ENCODE peak calls at places on chromosomes 11 and 22, in ten cellular contexts. One of them, this sample, is unnamed. For H3K9me3, the result is how much of the 10 kb centered on the place peaks cover.

GRCh38 chr11:70026726-70027125 is 51.4 kb upstream of the ANO1 start:
- DNase-seq in pancreas: no peak
- DNase-seq in neuronal stem cell: no peak
- DNase-seq in CD4-positive, alpha-beta T cell: no peak
- DNase-seq in uterus: no peak
- DNase-seq in left ventricle myocardium inferior: no peak
- DNase-seq in tibial artery: no peak
- DNase-seq in upper lobe of right lung: no peak
- DNase-seq in naive thymus-derived CD4-positive, alpha-beta T cell: no peak
- DNase-seq in effector memory CD4-positive, alpha-beta T cell: no peak
- DNase-seq in this sample: peak

GRCh38 chr11:27626269-27626937 is 73.9 kb downstream of the BDNF start:
- DNase-seq in pancreas: no peak
- DNase-seq in neuronal stem cell: no peak
- DNase-seq in CD4-positive, alpha-beta T cell: no peak
- DNase-seq in uterus: no peak
- DNase-seq in left ventricle myocardium inferior: no peak
- DNase-seq in tibial artery: no peak
- DNase-seq in upper lobe of right lung: no peak
- DNase-seq in naive thymus-derived CD4-positive, alpha-beta T cell: no peak
- DNase-seq in effector memory CD4-positive, alpha-beta T cell: no peak
- DNase-seq in this sample: no peak

GRCh38 chr11:75867778-75868374 is 52.9 kb downstream of the UVRAG start:
- DNase-seq in pancreas: no peak
- DNase-seq in neuronal stem cell: peak
- DNase-seq in CD4-positive, alpha-beta T cell: no peak
- DNase-seq in uterus: no peak
- DNase-seq in left ventricle myocardium inferior: no peak
- DNase-seq in tibial artery: no peak
- DNase-seq in upper lobe of right lung: no peak
- DNase-seq in naive thymus-derived CD4-positive, alpha-beta T cell: peak
- DNase-seq in effector memory CD4-positive, alpha-beta T cell: no peak
- DNase-seq in this sample: no peak

GRCh38 chr22:37664249-37665101 is 6.0 kb downstream of the PDXP start:
- DNase-seq in pancreas: peak
- DNase-seq in neuronal stem cell: no peak
- DNase-seq in CD4-positive, alpha-beta T cell: no peak
- DNase-seq in uterus: no peak
- DNase-seq in left ventricle myocardium inferior: no peak
- DNase-seq in tibial artery: no peak
- DNase-seq in upper lobe of right lung: no peak
- DNase-seq in naive thymus-derived CD4-positive, alpha-beta T cell: no peak
- DNase-seq in effector memory CD4-positive, alpha-beta T cell: no peak
- DNase-seq in this sample: no peak

GRCh38 chr11:113638378-113638777 is 67.7 kb downstream of the TMPRSS5 start:
- DNase-seq in pancreas: no peak
- DNase-seq in neuronal stem cell: no peak
- DNase-seq in CD4-positive, alpha-beta T cell: no peak
- DNase-seq in uterus: no peak
- DNase-seq in left ventricle myocardium inferior: no peak
- DNase-seq in tibial artery: no peak
- DNase-seq in upper lobe of right lung: no peak
- DNase-seq in naive thymus-derived CD4-positive, alpha-beta T cell: no peak
- DNase-seq in effector memory CD4-positive, alpha-beta T cell: no peak
- DNase-seq in this sample: no peak

GRCh38 chr11:24793479-24793878 is 296.6 kb downstream of the LUZP2 start:
- DNase-seq in pancreas: no peak
- DNase-seq in neuronal stem cell: no peak
- DNase-seq in CD4-positive, alpha-beta T cell: no peak
- DNase-seq in uterus: no peak
- DNase-seq in left ventricle myocardium inferior: no peak
- DNase-seq in tibial artery: no peak
- DNase-seq in upper lobe of right lung: no peak
- DNase-seq in naive thymus-derived CD4-positive, alpha-beta T cell: no peak
- DNase-seq in effector memory CD4-positive, alpha-beta T cell: no peak
- DNase-seq in this sample: no peak

GRCh38 chr11:118895093-118896039 is 11.7 kb downstream of the CXCR5 start:
- DNase-seq in pancreas: peak
- DNase-seq in neuronal stem cell: no peak
- DNase-seq in CD4-positive, alpha-beta T cell: peak
- DNase-seq in uterus: no peak
- DNase-seq in left ventricle myocardium inferior: no peak
- DNase-seq in tibial artery: no peak
- DNase-seq in upper lobe of right lung: no peak
- DNase-seq in naive thymus-derived CD4-positive, alpha-beta T cell: peak
- DNase-seq in effector memory CD4-positive, alpha-beta T cell: peak
- DNase-seq in this sample: no peak

GRCh38 chr11:73295259-73295995 is 12.6 kb upstream of the ARHGEF17 start:
- DNase-seq in pancreas: peak
- DNase-seq in neuronal stem cell: peak
- DNase-seq in CD4-positive, alpha-beta T cell: peak
- DNase-seq in uterus: peak
- DNase-seq in left ventricle myocardium inferior: peak
- DNase-seq in tibial artery: peak
- DNase-seq in upper lobe of right lung: peak
- DNase-seq in naive thymus-derived CD4-positive, alpha-beta T cell: peak
- DNase-seq in effector memory CD4-positive, alpha-beta T cell: peak
- DNase-seq in this sample: peak

GRCh38 chr11:93577291-93577690 is 34.1 kb upstream of the SMCO4 start:
- DNase-seq in pancreas: no peak
- DNase-seq in neuronal stem cell: no peak
- DNase-seq in CD4-positive, alpha-beta T cell: no peak
- DNase-seq in uterus: no peak
- DNase-seq in left ventricle myocardium inferior: no peak
- DNase-seq in tibial artery: no peak
- DNase-seq in upper lobe of right lung: no peak
- DNase-seq in naive thymus-derived CD4-positive, alpha-beta T cell: no peak
- DNase-seq in effector memory CD4-positive, alpha-beta T cell: no peak
- DNase-seq in this sample: no peak

GRCh38 chr11:117230286-117230961 is 1.4 kb downstream of the PCSK7 start:
- DNase-seq in pancreas: no peak
- DNase-seq in neuronal stem cell: no peak
- DNase-seq in CD4-positive, alpha-beta T cell: no peak
- DNase-seq in uterus: no peak
- DNase-seq in left ventricle myocardium inferior: no peak
- DNase-seq in tibial artery: no peak
- DNase-seq in upper lobe of right lung: no peak
- DNase-seq in naive thymus-derived CD4-positive, alpha-beta T cell: peak
- DNase-seq in effector memory CD4-positive, alpha-beta T cell: no peak
- DNase-seq in this sample: no peak

GRCh38 chr22:27771637-27772369 is 29.8 kb downstream of the MN1 start:
- DNase-seq in pancreas: no peak
- DNase-seq in neuronal stem cell: no peak
- DNase-seq in CD4-positive, alpha-beta T cell: no peak
- DNase-seq in uterus: no peak
- DNase-seq in left ventricle myocardium inferior: no peak
- DNase-seq in tibial artery: no peak
- DNase-seq in upper lobe of right lung: no peak
- DNase-seq in naive thymus-derived CD4-positive, alpha-beta T cell: no peak
- DNase-seq in effector memory CD4-positive, alpha-beta T cell: no peak
- DNase-seq in this sample: no peak

GRCh38 chr11:121145826-121146225 is 44.8 kb downstream of the TECTA start:
- DNase-seq in pancreas: no peak
- DNase-seq in neuronal stem cell: no peak
- DNase-seq in CD4-positive, alpha-beta T cell: no peak
- DNase-seq in uterus: no peak
- DNase-seq in left ventricle myocardium inferior: no peak
- DNase-seq in tibial artery: no peak
- DNase-seq in upper lobe of right lung: no peak
- DNase-seq in naive thymus-derived CD4-positive, alpha-beta T cell: no peak
- DNase-seq in effector memory CD4-positive, alpha-beta T cell: no peak
- DNase-seq in this sample: no peak

GRCh38 chr22:27135582-27135981 is 478.2 kb downstream of the MIAT start:
- DNase-seq in pancreas: no peak
- DNase-seq in neuronal stem cell: no peak
- DNase-seq in CD4-positive, alpha-beta T cell: no peak
- DNase-seq in uterus: no peak
- DNase-seq in left ventricle myocardium inferior: no peak
- DNase-seq in tibial artery: no peak
- DNase-seq in upper lobe of right lung: no peak
- DNase-seq in naive thymus-derived CD4-positive, alpha-beta T cell: no peak
- DNase-seq in effector memory CD4-positive, alpha-beta T cell: no peak
- DNase-seq in this sample: no peak

GRCh38 chr22:22548349-22548716 is 10.7 kb downstream of the PRAME start:
- DNase-seq in pancreas: no peak
- DNase-seq in neuronal stem cell: no peak
- DNase-seq in CD4-positive, alpha-beta T cell: no peak
- DNase-seq in uterus: no peak
- DNase-seq in left ventricle myocardium inferior: no peak
- DNase-seq in tibial artery: no peak
- DNase-seq in upper lobe of right lung: no peak
- DNase-seq in naive thymus-derived CD4-positive, alpha-beta T cell: no peak
- DNase-seq in effector memory CD4-positive, alpha-beta T cell: no peak
- DNase-seq in this sample: no peak

GRCh38 chr11:122045181-122045586 is 70.8 kb downstream of the BLID start:
- DNase-seq in pancreas: no peak
- DNase-seq in neuronal stem cell: no peak
- DNase-seq in CD4-positive, alpha-beta T cell: no peak
- DNase-seq in uterus: no peak
- DNase-seq in left ventricle myocardium inferior: no peak
- DNase-seq in tibial artery: no peak
- DNase-seq in upper lobe of right lung: no peak
- DNase-seq in naive thymus-derived CD4-positive, alpha-beta T cell: no peak
- DNase-seq in effector memory CD4-positive, alpha-beta T cell: no peak
- DNase-seq in this sample: no peak

GRCh38 chr11:119373917-119374631 is 7.4 kb downstream of the USP2 start:
- DNase-seq in pancreas: peak
- DNase-seq in neuronal stem cell: peak
- DNase-seq in CD4-positive, alpha-beta T cell: no peak
- DNase-seq in uterus: peak
- DNase-seq in left ventricle myocardium inferior: peak
- DNase-seq in tibial artery: peak
- DNase-seq in upper lobe of right lung: peak
- DNase-seq in naive thymus-derived CD4-positive, alpha-beta T cell: peak
- DNase-seq in effector memory CD4-positive, alpha-beta T cell: peak
- DNase-seq in this sample: peak

GRCh38 chr11:34505874-34506273 is 7.7 kb downstream of the ELF5 start:
- DNase-seq in pancreas: no peak
- DNase-seq in neuronal stem cell: no peak
- DNase-seq in CD4-positive, alpha-beta T cell: no peak
- DNase-seq in uterus: no peak
- DNase-seq in left ventricle myocardium inferior: no peak
- DNase-seq in tibial artery: no peak
- DNase-seq in upper lobe of right lung: no peak
- DNase-seq in naive thymus-derived CD4-positive, alpha-beta T cell: no peak
- DNase-seq in effector memory CD4-positive, alpha-beta T cell: no peak
- DNase-seq in this sample: no peak

GRCh38 chr22:36343720-36344105 is 44.1 kb downstream of the MYH9 start:
- DNase-seq in pancreas: no peak
- DNase-seq in neuronal stem cell: no peak
- DNase-seq in CD4-positive, alpha-beta T cell: no peak
- DNase-seq in uterus: no peak
- DNase-seq in left ventricle myocardium inferior: no peak
- DNase-seq in tibial artery: no peak
- DNase-seq in upper lobe of right lung: no peak
- DNase-seq in naive thymus-derived CD4-positive, alpha-beta T cell: no peak
- DNase-seq in effector memory CD4-positive, alpha-beta T cell: no peak
- DNase-seq in this sample: no peak

GRCh38 chr11:43920598-43921419 is 21.6 kb upstream of the C11orf96 start:
- DNase-seq in pancreas: no peak
- DNase-seq in neuronal stem cell: no peak
- DNase-seq in CD4-positive, alpha-beta T cell: no peak
- DNase-seq in uterus: peak
- DNase-seq in left ventricle myocardium inferior: peak
- DNase-seq in tibial artery: peak
- DNase-seq in upper lobe of right lung: no peak
- DNase-seq in naive thymus-derived CD4-positive, alpha-beta T cell: no peak
- DNase-seq in effector memory CD4-positive, alpha-beta T cell: no peak
- DNase-seq in this sample: no peak

DNA sequence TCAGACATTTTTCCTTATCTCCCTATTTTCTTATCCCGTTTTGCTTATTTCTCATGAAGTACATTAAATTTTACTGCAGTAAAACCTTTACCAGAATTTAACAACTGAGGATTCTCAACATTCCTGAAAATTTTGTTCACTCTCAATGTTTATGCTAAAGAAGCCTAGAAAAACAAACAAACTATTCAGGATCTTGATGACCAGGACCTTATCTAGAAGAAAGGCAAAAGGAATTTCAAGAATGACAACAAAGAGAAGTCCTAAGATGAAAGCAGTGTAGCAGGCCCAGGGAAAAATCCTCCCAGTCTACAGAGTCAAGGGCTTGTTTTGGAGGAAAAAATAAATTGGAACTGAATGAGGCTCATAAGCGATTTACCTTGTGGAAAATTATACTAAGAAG is 283.3 kb upstream of the ARHGAP42 start:
- DNase-seq in pancreas: no peak
- DNase-seq in neuronal stem cell: peak
- DNase-seq in CD4-positive, alpha-beta T cell: no peak
- DNase-seq in uterus: no peak
- DNase-seq in left ventricle myocardium inferior: no peak
- DNase-seq in tibial artery: no peak
- DNase-seq in upper lobe of right lung: no peak
- DNase-seq in naive thymus-derived CD4-positive, alpha-beta T cell: no peak
- DNase-seq in effector memory CD4-positive, alpha-beta T cell: no peak
- DNase-seq in this sample: no peak
- H3K9me3 ChIP-seq in pancreas: under half
- H3K9me3 ChIP-seq in neuronal stem cell: under half
- H3K9me3 ChIP-seq in CD4-positive, alpha-beta T cell: under half
- H3K9me3 ChIP-seq in uterus: under half
- H3K9me3 ChIP-seq in left ventricle myocardium inferior: under half
- H3K9me3 ChIP-seq in tibial artery: under half
- H3K9me3 ChIP-seq in upper lobe of right lung: under half
- H3K9me3 ChIP-seq in naive thymus-derived CD4-positive, alpha-beta T cell: under half
- H3K9me3 ChIP-seq in effector memory CD4-positive, alpha-beta T cell: under half
- H3K9me3 ChIP-seq in this sample: under half

GRCh38 chr22:48888466-48889208 is 939.0 kb downstream of the BRD1 start:
- DNase-seq in pancreas: no peak
- DNase-seq in neuronal stem cell: no peak
- DNase-seq in CD4-positive, alpha-beta T cell: peak
- DNase-seq in uterus: no peak
- DNase-seq in left ventricle myocardium inferior: no peak
- DNase-seq in tibial artery: peak
- DNase-seq in upper lobe of right lung: peak
- DNase-seq in naive thymus-derived CD4-positive, alpha-beta T cell: no peak
- DNase-seq in effector memory CD4-positive, alpha-beta T cell: no peak
- DNase-seq in this sample: peak
- H3K9me3 ChIP-seq in pancreas: under half
- H3K9me3 ChIP-seq in neuronal stem cell: under half
- H3K9me3 ChIP-seq in CD4-positive, alpha-beta T cell: under half
- H3K9me3 ChIP-seq in uterus: under half
- H3K9me3 ChIP-seq in left ventricle myocardium inferior: under half
- H3K9me3 ChIP-seq in tibial artery: under half
- H3K9me3 ChIP-seq in upper lobe of right lung: under half
- H3K9me3 ChIP-seq in naive thymus-derived CD4-positive, alpha-beta T cell: under half
- H3K9me3 ChIP-seq in effector memory CD4-positive, alpha-beta T cell: under half
- H3K9me3 ChIP-seq in this sample: under half

GRCh38 chr11:3356858-3357257 is 22.1 kb downstream of the ZNF195 start:
- DNase-seq in pancreas: no peak
- DNase-seq in neuronal stem cell: no peak
- DNase-seq in CD4-positive, alpha-beta T cell: no peak
- DNase-seq in uterus: no peak
- DNase-seq in left ventricle myocardium inferior: no peak
- DNase-seq in tibial artery: no peak
- DNase-seq in upper lobe of right lung: no peak
- DNase-seq in naive thymus-derived CD4-positive, alpha-beta T cell: no peak
- DNase-seq in effector memory CD4-positive, alpha-beta T cell: no peak
- DNase-seq in this sample: no peak
- H3K9me3 ChIP-seq in pancreas: under half
- H3K9me3 ChIP-seq in neuronal stem cell: under half
- H3K9me3 ChIP-seq in CD4-positive, alpha-beta T cell: half or more
- H3K9me3 ChIP-seq in uterus: under half
- H3K9me3 ChIP-seq in left ventricle myocardium inferior: half or more
- H3K9me3 ChIP-seq in tibial artery: half or more
- H3K9me3 ChIP-seq in upper lobe of right lung: half or more
- H3K9me3 ChIP-seq in naive thymus-derived CD4-positive, alpha-beta T cell: under half
- H3K9me3 ChIP-seq in effector memory CD4-positive, alpha-beta T cell: half or more
- H3K9me3 ChIP-seq in this sample: under half

GRCh38 chr11:105923252-105923651 is 98.8 kb downstream of the MSANTD4 start:
- DNase-seq in pancreas: no peak
- DNase-seq in neuronal stem cell: no peak
- DNase-seq in CD4-positive, alpha-beta T cell: no peak
- DNase-seq in uterus: no peak
- DNase-seq in left ventricle myocardium inferior: no peak
- DNase-seq in tibial artery: no peak
- DNase-seq in upper lobe of right lung: no peak
- DNase-seq in naive thymus-derived CD4-positive, alpha-beta T cell: no peak
- DNase-seq in effector memory CD4-positive, alpha-beta T cell: no peak
- DNase-seq in this sample: no peak
- H3K9me3 ChIP-seq in pancreas: under half
- H3K9me3 ChIP-seq in neuronal stem cell: under half
- H3K9me3 ChIP-seq in CD4-positive, alpha-beta T cell: under half
- H3K9me3 ChIP-seq in uterus: under half
- H3K9me3 ChIP-seq in left ventricle myocardium inferior: under half
- H3K9me3 ChIP-seq in tibial artery: under half
- H3K9me3 ChIP-seq in upper lobe of right lung: under half
- H3K9me3 ChIP-seq in naive thymus-derived CD4-positive, alpha-beta T cell: under half
- H3K9me3 ChIP-seq in effector memory CD4-positive, alpha-beta T cell: under half
- H3K9me3 ChIP-seq in this sample: under half